ENCODE peak calls at places on chromosomes 6 and 20, in four cellular contexts. W is cardiac fibroblast, S is omental fat pad, K is left ventricle myocardium inferior. U is an unnamed sample.

GRCh38 chr6:159334068-159334467 is 164.9 kb downstream of the FNDC1 start:
- DNase-seq in K (no peak), S (no peak), W (no peak), U (no peak)

GRCh38 chr20:51738877-51739447 is 29.2 kb downstream of the ATP9A start:
- DNase-seq in W (no peak), K (no peak), S (no peak), U (no peak)

GRCh38 chr20:869606-870005 is 36.1 kb downstream of the FAM110A start:
- DNase-seq in K (no peak), W (no peak), S (no peak), U (no peak)

GRCh38 chr20:61901421-61902212 is 164.1 kb downstream of the TAF4 start:
- DNase-seq in W (peak), K (no peak), S (no peak), U (no peak)

GRCh38 chr6:110509617-110510231 is 33.3 kb upstream of the SLC22A16 start:
- DNase-seq in S (no peak), K (no peak), W (peak), U (peak)

GRCh38 chr6:71091946-71092345 is 135.1 kb upstream of the B3GAT2 start:
- DNase-seq in K (no peak), W (no peak), S (no peak), U (no peak)

GRCh38 chr20:35271904-35272303 is 6.0 kb downstream of the MMP24OS start:
- DNase-seq in K (no peak), W (peak), S (no peak), U (peak)

GRCh38 chr6:166942393-166943168 is 13.8 kb downstream of the RNASET2 start:
- DNase-seq in S (peak), W (no peak), K (no peak), U (peak)

GRCh38 chr20:43996240-43996930 is 81.7 kb downstream of the TOX2 start:
- DNase-seq in S (no peak), K (no peak), W (no peak), U (no peak)

GRCh38 chr6:28506807-28507475 is 8.7 kb downstream of the GPX6 start:
- DNase-seq in K (no peak), W (no peak), S (no peak), U (no peak)

GRCh38 chr6:100464910-100465700 is at the start of gene SIM1:
- DNase-seq in W (peak), S (no peak), K (peak), U (peak)

GRCh38 chr20:21681932-21682318 is 23.5 kb upstream of the PAX1 start:
- DNase-seq in W (no peak), S (no peak), K (no peak), U (no peak)

GRCh38 chr6:95519228-95520037 is 57.9 kb upstream of the MANEA start:
- DNase-seq in S (no peak), K (no peak), W (no peak), U (no peak)

DNA sequence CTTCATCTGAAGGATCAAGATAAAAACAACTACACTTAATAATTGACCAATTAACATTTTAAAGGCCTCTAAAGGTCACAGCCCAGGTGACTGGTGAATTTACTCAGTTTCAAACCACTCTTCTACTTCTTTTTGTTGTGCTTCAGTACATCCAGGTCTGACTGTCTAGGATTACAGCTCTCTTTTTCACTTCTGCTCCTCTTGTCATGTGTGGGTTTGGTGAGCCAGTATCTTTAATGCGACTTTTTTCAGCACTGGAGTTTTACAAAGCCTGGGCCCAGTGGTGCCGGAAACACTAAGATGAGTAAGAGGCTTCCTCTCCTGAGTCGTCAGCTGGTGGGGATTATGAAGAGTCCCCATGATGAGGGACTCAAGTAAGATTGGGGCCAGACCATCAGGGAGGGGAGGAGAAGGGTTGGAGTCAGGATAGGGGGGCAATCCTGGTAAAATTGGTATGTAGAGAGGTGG is 27.0 kb downstream of the HECA start:
- DNase-seq in K (no peak), W (no peak), S (no peak), U (no peak)
- TF ChIP-seq CTCF in K (no peak), W (no peak), S (no peak), U (no peak)

DNA sequence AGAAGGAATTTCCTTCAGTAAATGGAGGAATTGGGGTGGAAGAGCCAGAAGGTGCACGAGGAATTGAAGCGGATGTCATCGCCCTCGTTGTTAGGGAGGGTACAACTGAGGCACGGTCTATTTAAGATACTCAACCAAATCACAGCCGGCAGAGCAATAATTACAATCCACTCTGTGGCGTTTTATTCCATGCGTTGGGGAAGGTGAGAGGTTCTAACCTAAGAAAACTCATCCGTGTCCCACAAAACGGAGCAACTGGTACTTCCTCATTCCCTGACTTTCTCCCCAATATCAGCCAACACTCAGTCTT is 802 bp upstream of the RRBP1 start:
- DNase-seq in W (no peak), S (no peak), K (no peak), U (no peak)
- TF ChIP-seq CTCF in W (no peak), S (no peak), K (no peak), U (no peak)

GRCh38 chr20:36460648-36461599 is 80.4 kb upstream of the MYL9 start:
- DNase-seq in K (peak), W (peak), S (peak), U (peak)
- TF ChIP-seq CTCF in K (peak), W (no peak), S (no peak), U (no peak)

DNA sequence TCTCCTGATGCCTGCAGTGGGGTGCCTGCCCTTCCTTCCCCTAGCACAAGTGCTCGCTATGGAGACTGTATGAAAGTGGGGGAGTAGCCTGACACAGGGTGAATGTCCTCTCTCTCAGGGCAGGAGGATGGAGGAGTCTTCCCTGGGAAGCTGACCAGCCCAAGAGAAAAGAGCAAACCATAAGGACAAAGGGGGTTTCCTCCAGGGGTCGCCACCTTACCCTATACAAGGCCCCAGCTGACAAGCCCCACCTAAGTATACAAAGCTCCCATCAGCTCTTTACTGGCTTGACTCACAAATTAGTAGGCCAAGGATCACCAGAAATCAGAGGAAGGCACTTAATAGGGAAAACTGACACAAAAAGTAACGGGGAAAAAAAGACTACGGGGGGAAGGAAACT is 54.1 kb downstream of the PLAGL1 start:
- DNase-seq in K (no peak), W (no peak), S (no peak), U (no peak)
- TF ChIP-seq CTCF in K (no peak), W (no peak), S (no peak), U (no peak)

GRCh38 chr20:39103305-39103704 is 141.2 kb downstream of the DHX35 start:
- DNase-seq in S (no peak), K (no peak), W (no peak), U (no peak)

GRCh38 chr20:39107741-39108140 is 145.6 kb downstream of the DHX35 start:
- DNase-seq in W (peak), S (no peak), K (no peak), U (peak)

GRCh38 chr20:39106791-39107190 is 144.6 kb downstream of the DHX35 start:
- DNase-seq in K (no peak), W (no peak), S (no peak), U (no peak)

GRCh38 chr20:39103732-39104131 is 141.6 kb downstream of the DHX35 start:
- DNase-seq in K (no peak), S (no peak), W (peak), U (peak)

DNA sequence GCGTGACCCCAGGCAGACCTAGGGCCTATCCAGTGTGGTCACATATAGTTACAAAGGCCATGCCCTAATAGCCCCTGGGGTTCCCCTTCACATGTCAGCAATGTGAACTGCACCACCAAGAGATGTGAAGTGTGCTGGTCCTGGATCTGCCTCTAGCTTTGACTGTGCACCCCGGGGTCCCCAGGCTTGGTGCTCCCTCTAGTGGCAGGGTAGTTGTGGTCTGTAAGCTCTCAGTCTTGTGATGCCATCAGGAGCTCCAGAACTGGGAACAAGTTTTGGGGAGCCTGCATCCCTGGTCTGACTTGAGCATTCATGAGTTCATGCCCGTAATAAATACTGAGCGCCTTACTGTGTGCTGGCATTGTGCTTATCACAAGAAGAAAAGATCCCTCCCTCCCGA is 143.4 kb downstream of the DHX35 start:
- DNase-seq in K (no peak), S (no peak), W (no peak), U (no peak)
- TF ChIP-seq CTCF in K (no peak), S (no peak), W (no peak), U (no peak)

GRCh38 chr6:169938731-169939130 is 187.3 kb downstream of the ERMARD start:
- DNase-seq in K (no peak), W (no peak), S (no peak), U (no peak)
- TF ChIP-seq CTCF in K (no peak), W (no peak), S (no peak), U (no peak)

GRCh38 chr6:148465654-148466053 is 123.0 kb downstream of the SASH1 start:
- DNase-seq in W (no peak), K (no peak), S (no peak), U (no peak)
- TF ChIP-seq CTCF in W (no peak), K (no peak), S (no peak), U (no peak)

DNA sequence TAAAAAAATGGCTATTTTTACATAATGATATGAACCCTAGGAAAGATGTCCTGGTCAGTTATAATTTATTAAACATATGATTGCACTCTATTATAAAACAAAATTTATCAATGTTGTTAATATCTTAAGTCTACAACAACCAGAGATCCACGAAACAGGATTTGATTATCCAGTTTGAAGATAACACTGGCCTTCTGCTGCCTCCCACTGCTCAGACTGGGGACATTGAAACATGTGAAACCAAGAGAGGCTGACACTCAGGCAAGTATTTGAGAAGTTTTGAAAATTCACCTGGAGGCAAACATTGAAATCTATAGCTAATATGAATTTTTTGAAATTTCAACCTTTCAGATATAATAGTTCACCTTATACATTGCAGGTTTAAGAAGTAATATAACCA is 219.3 kb upstream of the HSF2 start:
- DNase-seq in K (no peak), W (no peak), S (no peak), U (peak)
- TF ChIP-seq CTCF in K (peak), W (no peak), S (no peak), U (peak)

GRCh38 chr6:373773-374724 is 17.5 kb upstream of the IRF4 start:
- DNase-seq in K (no peak), W (peak), S (no peak), U (peak)

GRCh38 chr6:370555-370954 is 21.0 kb upstream of the IRF4 start:
- DNase-seq in W (no peak), S (no peak), K (no peak), U (no peak)

GRCh38 chr6:372336-372911 is 19.1 kb upstream of the IRF4 start:
- DNase-seq in S (no peak), K (no peak), W (no peak), U (no peak)

GRCh38 chr6:374956-375355 is 16.6 kb upstream of the IRF4 start:
- DNase-seq in S (no peak), W (no peak), K (no peak), U (no peak)

GRCh38 chr6:373031-373430 is 18.5 kb upstream of the IRF4 start:
- DNase-seq in S (no peak), K (no peak), W (no peak), U (no peak)
- TF ChIP-seq CTCF in S (no peak), K (no peak), W (no peak), U (no peak)

GRCh38 chr20:32875673-32876072 is 16.9 kb downstream of the EFCAB8 start:
- DNase-seq in S (no peak), W (no peak), K (no peak), U (no peak)

GRCh38 chr20:32872266-32872665 is 13.5 kb downstream of the EFCAB8 start:
- DNase-seq in S (no peak), K (no peak), W (no peak), U (no peak)

GRCh38 chr20:32870985-32871384 is 12.3 kb downstream of the EFCAB8 start:
- DNase-seq in S (no peak), K (no peak), W (no peak), U (no peak)

GRCh38 chr20:32871622-32872160 is 13.0 kb downstream of the EFCAB8 start:
- DNase-seq in S (no peak), W (no peak), K (no peak), U (no peak)

DNA sequence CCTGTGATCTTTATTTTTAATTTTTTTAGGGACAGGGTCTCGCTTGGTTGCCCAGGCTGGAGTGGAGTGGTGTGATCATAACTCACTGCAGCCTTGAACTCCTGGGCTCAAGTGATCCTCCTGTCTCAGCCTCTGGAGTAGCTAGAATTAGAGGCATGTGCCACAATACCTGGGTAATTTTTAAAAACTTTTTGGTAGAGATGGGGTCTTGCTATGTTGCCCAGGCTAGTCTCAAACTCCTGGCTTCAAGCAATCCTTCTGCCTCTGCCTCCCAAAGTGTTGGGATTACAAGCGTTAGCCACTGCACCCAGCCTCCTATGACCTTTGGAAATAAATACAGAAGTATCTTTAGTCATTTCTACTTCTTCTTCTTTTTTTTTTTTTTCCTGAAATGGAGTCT is 11.8 kb downstream of the EFCAB8 start:
- DNase-seq in S (no peak), W (no peak), K (no peak), U (no peak)
- TF ChIP-seq CTCF in S (no peak), W (no peak), K (no peak), U (no peak)

U was measured in choroid plexus epithelial cell.